ENCODE peak calls at places on chromosomes 6 and 20, in six cellular contexts. One of them, this sample, is unnamed.

GRCh38 chr6:11460001-11460668 is 77.4 kb upstream of the TMEM170B start:
- DNase-seq in H9: no peak
- DNase-seq in H1: no peak
- DNase-seq in mesenchymal stem cell: peak; percentile 55
- DNase-seq in mesendoderm: peak; percentile 26
- DNase-seq in IMR-90: peak; percentile 20
- DNase-seq in this sample: no peak

GRCh38 chr20:62832212-62832922 is 15.5 kb downstream of the COL9A3 start:
- DNase-seq in H9: peak; percentile 91
- DNase-seq in H1: no peak
- DNase-seq in mesenchymal stem cell: no peak
- DNase-seq in mesendoderm: peak; percentile 31
- DNase-seq in IMR-90: no peak
- DNase-seq in this sample: no peak

GRCh38 chr6:130385059-130385695 is 19.4 kb downstream of the TMEM200A start:
- DNase-seq in H9: no peak
- DNase-seq in H1: no peak
- DNase-seq in mesenchymal stem cell: no peak
- DNase-seq in mesendoderm: no peak
- DNase-seq in IMR-90: no peak
- DNase-seq in this sample: no peak

GRCh38 chr6:50853924-50854323 is 35.3 kb downstream of the TFAP2B start:
- DNase-seq in H9: no peak
- DNase-seq in H1: no peak
- DNase-seq in mesenchymal stem cell: no peak
- DNase-seq in mesendoderm: no peak
- DNase-seq in IMR-90: no peak
- DNase-seq in this sample: no peak

GRCh38 chr6:150741633-150742200 is 123.8 kb upstream of the MTHFD1L start:
- DNase-seq in H9: no peak
- DNase-seq in H1: no peak
- DNase-seq in mesenchymal stem cell: peak; percentile 15
- DNase-seq in mesendoderm: peak; percentile 54
- DNase-seq in IMR-90: no peak
- DNase-seq in this sample: no peak

GRCh38 chr6:86380571-86381125 is 556.7 kb upstream of the HTR1E start:
- DNase-seq in H9: no peak
- DNase-seq in H1: no peak
- DNase-seq in mesenchymal stem cell: no peak
- DNase-seq in mesendoderm: no peak
- DNase-seq in IMR-90: no peak
- DNase-seq in this sample: no peak

GRCh38 chr6:167569041-167569805 is 244.3 kb downstream of the TTLL2 start:
- DNase-seq in H9: no peak
- DNase-seq in H1: no peak
- DNase-seq in mesenchymal stem cell: no peak
- DNase-seq in mesendoderm: no peak
- DNase-seq in IMR-90: no peak
- DNase-seq in this sample: no peak

GRCh38 chr20:14319704-14320103 is 17.7 kb downstream of the FLRT3 start:
- DNase-seq in H9: no peak
- DNase-seq in H1: no peak
- DNase-seq in mesenchymal stem cell: no peak
- DNase-seq in mesendoderm: no peak
- DNase-seq in IMR-90: no peak
- DNase-seq in this sample: no peak

GRCh38 chr20:58349586-58349985 is 39.4 kb upstream of the VAPB start:
- DNase-seq in H9: no peak
- DNase-seq in H1: no peak
- DNase-seq in mesenchymal stem cell: peak; percentile 68
- DNase-seq in mesendoderm: no peak
- DNase-seq in IMR-90: peak; percentile 88
- DNase-seq in this sample: no peak

GRCh38 chr6:167550936-167551633 is 226.2 kb downstream of the TTLL2 start:
- DNase-seq in H9: no peak
- DNase-seq in H1: no peak
- DNase-seq in mesenchymal stem cell: no peak
- DNase-seq in mesendoderm: no peak
- DNase-seq in IMR-90: no peak
- DNase-seq in this sample: no peak

GRCh38 chr6:117840541-117840983 is 66.5 kb upstream of the SLC35F1 start:
- DNase-seq in H9: no peak
- DNase-seq in H1: no peak
- DNase-seq in mesenchymal stem cell: peak; percentile 57
- DNase-seq in mesendoderm: peak; percentile 70
- DNase-seq in IMR-90: peak; percentile 36
- DNase-seq in this sample: peak; percentile 47

GRCh38 chr6:133170602-133171001 is 70.6 kb upstream of the EYA4 start:
- DNase-seq in H9: no peak
- DNase-seq in H1: no peak
- DNase-seq in mesenchymal stem cell: no peak
- DNase-seq in mesendoderm: peak; percentile 40
- DNase-seq in IMR-90: peak; percentile 53
- DNase-seq in this sample: no peak

GRCh38 chr6:152750694-152751093 is at the start of gene VIP:
- DNase-seq in H9: peak; percentile 71
- DNase-seq in H1: peak; percentile 54
- DNase-seq in mesenchymal stem cell: peak; percentile 33
- DNase-seq in mesendoderm: peak; percentile 86
- DNase-seq in IMR-90: peak; percentile 42
- DNase-seq in this sample: peak; percentile 62

GRCh38 chr6:17417817-17418216 is 24.4 kb downstream of the CAP2 start:
- DNase-seq in H9: peak; percentile 76
- DNase-seq in H1: no peak
- DNase-seq in mesenchymal stem cell: peak; percentile 83
- DNase-seq in mesendoderm: peak; percentile 100
- DNase-seq in IMR-90: peak; percentile 91
- DNase-seq in this sample: peak; percentile 45

GRCh38 chr6:146047356-146047755 is 18.5 kb downstream of the GRM1 start:
- DNase-seq in H9: no peak
- DNase-seq in H1: no peak
- DNase-seq in mesenchymal stem cell: no peak
- DNase-seq in mesendoderm: no peak
- DNase-seq in IMR-90: no peak
- DNase-seq in this sample: no peak
- H2BK15ac ChIP-seq in H9: no peak overlapping the region
- H2BK15ac ChIP-seq in H1: no peak overlapping the region
- H2BK15ac ChIP-seq in mesenchymal stem cell: no peak overlapping the region
- H2BK15ac ChIP-seq in mesendoderm: no peak overlapping the region
- H2BK15ac ChIP-seq in IMR-90: no peak overlapping the region
- H2BK15ac ChIP-seq in this sample: no peak overlapping the region

GRCh38 chr6:124955108-124955851 is 7.0 kb upstream of the RNF217 start:
- DNase-seq in H9: no peak
- DNase-seq in H1: no peak
- DNase-seq in mesenchymal stem cell: no peak
- DNase-seq in mesendoderm: peak; percentile 66
- DNase-seq in IMR-90: no peak
- DNase-seq in this sample: no peak

GRCh38 chr6:124953808-124954207 is 8.4 kb upstream of the RNF217 start:
- DNase-seq in H9: no peak
- DNase-seq in H1: no peak
- DNase-seq in mesenchymal stem cell: no peak
- DNase-seq in mesendoderm: no peak
- DNase-seq in IMR-90: no peak
- DNase-seq in this sample: no peak

GRCh38 chr6:124947821-124948451 is 14.3 kb upstream of the RNF217 start:
- DNase-seq in H9: no peak
- DNase-seq in H1: no peak
- DNase-seq in mesenchymal stem cell: no peak
- DNase-seq in mesendoderm: no peak
- DNase-seq in IMR-90: peak; percentile 54
- DNase-seq in this sample: no peak

DNA sequence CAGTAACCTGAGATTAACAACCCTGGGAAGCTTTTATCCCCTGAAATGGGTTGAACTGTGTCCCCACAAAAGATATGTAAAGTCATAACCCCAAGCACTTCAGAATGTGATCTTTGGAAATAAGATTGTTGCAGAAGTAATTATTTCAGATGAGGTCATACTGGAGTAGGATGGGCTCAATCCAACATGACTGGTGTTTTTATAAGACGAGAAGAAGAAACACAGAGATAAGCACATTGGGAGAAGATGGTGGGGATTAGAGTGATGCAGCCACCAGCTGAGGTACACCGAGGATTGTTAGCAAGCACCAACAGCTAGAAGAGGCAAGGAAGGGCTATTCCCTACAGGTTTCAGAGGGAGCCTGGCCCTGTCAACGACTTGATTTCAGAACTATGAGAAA is 12.5 kb upstream of the RNF217 start:
- DNase-seq in H9: no peak
- DNase-seq in H1: no peak
- DNase-seq in mesenchymal stem cell: no peak
- DNase-seq in mesendoderm: no peak
- DNase-seq in IMR-90: no peak
- DNase-seq in this sample: no peak
- H2BK15ac ChIP-seq in H9: no peak overlapping the region
- H2BK15ac ChIP-seq in H1: no peak overlapping the region
- H2BK15ac ChIP-seq in mesenchymal stem cell: no peak overlapping the region
- H2BK15ac ChIP-seq in mesendoderm: no peak overlapping the region
- H2BK15ac ChIP-seq in IMR-90: no peak overlapping the region
- H2BK15ac ChIP-seq in this sample: no peak overlapping the region

DNA sequence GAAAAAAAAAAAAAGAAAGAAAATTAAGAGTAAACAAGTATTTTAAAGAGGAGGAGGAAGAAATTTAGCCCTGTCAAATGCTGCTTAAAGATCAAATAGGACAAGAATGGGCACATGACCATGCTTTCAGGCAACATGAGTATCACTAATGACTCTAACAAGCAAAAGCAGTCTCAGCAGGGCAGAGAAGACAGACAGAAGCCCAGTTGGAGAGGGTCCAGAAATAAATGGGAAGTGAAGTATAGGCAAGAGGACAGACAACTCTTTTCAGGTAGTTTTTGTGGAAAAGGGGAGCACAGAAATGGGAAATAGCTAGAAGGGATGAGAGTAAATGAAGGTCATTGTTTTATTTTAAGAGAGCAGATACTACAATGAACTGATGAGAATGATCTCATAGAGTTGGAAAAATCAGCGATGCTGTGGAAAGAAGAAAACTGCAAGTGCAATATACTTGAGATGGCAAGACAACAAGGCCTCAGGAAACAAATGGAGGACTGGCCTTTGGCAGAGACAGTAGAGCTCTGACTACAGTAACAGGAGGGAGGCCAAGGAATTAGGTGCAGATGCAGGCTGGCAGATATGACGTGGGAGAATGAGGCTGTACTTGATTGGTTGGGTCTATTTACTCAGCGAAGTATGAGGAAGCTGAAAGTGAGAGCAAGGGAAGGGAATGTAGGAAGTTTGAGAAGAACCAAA is 40.3 kb downstream of the KIF6 start:
- DNase-seq in H9: no peak
- DNase-seq in H1: no peak
- DNase-seq in mesenchymal stem cell: no peak
- DNase-seq in mesendoderm: peak; percentile 29
- DNase-seq in IMR-90: peak; percentile 46
- DNase-seq in this sample: no peak
- H2BK15ac ChIP-seq in H9: no peak overlapping the region
- H2BK15ac ChIP-seq in H1: no peak overlapping the region
- H2BK15ac ChIP-seq in mesenchymal stem cell: no peak overlapping the region
- H2BK15ac ChIP-seq in mesendoderm: no peak overlapping the region
- H2BK15ac ChIP-seq in IMR-90: no peak overlapping the region
- H2BK15ac ChIP-seq in this sample: no peak overlapping the region

DNA sequence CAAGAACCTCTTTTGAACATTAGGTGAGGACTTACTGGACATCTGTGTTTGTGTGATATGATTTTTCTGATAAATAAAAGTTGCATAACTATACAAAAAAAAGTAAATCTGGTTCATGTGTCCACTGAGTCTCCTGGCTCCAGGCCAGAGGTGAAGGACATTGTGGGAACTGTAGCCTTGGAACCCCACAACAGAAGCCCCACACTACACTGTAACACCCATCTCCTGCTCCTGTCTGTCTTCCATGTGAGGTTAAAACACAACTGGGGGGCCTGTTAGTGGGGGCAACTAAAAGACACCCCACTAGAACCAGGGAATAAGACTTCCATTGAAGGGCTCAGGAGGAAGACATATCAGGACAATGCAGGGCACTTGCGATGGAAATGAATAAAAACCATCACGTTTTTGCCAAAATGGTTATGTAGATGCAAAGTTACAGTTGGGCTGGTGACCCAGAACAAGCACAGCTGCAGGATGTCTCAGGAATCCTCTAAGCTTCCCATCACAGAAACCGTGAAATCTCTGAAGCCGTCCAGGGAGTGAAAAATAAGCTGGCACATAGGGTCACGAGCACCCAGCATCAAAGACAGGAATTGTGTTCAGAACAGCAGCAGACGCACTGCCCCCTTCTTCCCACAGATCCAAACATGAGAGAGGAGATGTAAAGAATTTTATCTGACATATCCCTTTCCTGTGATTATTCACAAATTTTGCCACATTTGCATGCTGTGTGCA is 36.7 kb upstream of the PCSK2 start:
- DNase-seq in H9: no peak
- DNase-seq in H1: no peak
- DNase-seq in mesenchymal stem cell: no peak
- DNase-seq in mesendoderm: no peak
- DNase-seq in IMR-90: no peak
- DNase-seq in this sample: no peak
- H2BK15ac ChIP-seq in H9: no peak overlapping the region
- H2BK15ac ChIP-seq in H1: no peak overlapping the region
- H2BK15ac ChIP-seq in mesenchymal stem cell: no peak overlapping the region
- H2BK15ac ChIP-seq in mesendoderm: no peak overlapping the region
- H2BK15ac ChIP-seq in IMR-90: no peak overlapping the region
- H2BK15ac ChIP-seq in this sample: no peak overlapping the region

GRCh38 chr6:142685852-142686718 is 258.9 kb downstream of the HIVEP2 start:
- DNase-seq in H9: no peak
- DNase-seq in H1: no peak
- DNase-seq in mesenchymal stem cell: no peak
- DNase-seq in mesendoderm: no peak
- DNase-seq in IMR-90: no peak
- DNase-seq in this sample: no peak
- H2BK15ac ChIP-seq in H9: no peak overlapping the region
- H2BK15ac ChIP-seq in H1: no peak overlapping the region
- H2BK15ac ChIP-seq in mesenchymal stem cell: no peak overlapping the region
- H2BK15ac ChIP-seq in mesendoderm: no peak overlapping the region
- H2BK15ac ChIP-seq in IMR-90: no peak overlapping the region
- H2BK15ac ChIP-seq in this sample: no peak overlapping the region

DNA sequence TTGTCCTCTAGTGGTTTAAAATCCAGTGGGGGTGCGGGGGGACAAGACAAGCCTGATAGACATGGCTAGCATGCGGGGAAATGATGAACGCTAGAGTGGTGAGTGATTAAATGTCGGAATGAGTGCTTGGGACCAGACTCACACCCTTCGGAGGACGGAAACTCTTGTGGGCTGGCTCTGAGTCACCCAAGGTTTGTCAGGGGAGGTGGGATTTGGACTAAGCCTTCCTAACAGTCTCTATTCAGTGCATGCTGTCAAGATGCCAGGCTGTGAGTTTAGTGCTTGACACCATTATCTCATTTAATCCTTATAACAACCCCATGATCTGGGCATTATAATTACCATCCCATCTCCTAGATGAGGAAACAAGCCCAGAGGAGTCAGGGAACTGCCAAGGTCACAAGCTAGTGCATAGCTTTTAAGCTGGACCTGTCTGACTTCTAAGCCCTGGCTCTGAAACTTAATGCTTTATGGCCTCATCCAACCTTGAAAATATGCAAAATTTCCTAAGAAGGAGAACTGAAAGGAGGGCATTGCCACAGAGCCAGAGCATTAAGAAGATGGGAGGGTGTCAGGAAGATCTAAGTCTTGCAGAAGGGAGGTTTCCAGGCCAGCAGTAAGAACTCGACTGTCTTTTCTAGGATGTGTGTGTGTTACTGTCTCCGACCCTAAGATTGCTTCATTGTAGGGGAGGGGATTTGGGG is 168.7 kb upstream of the LRFN2 start:
- DNase-seq in H9: no peak
- DNase-seq in H1: no peak
- DNase-seq in mesenchymal stem cell: peak; percentile 72
- DNase-seq in mesendoderm: no peak
- DNase-seq in IMR-90: peak; percentile 44
- DNase-seq in this sample: no peak
- H2BK15ac ChIP-seq in H9: no peak overlapping the region
- H2BK15ac ChIP-seq in H1: no peak overlapping the region
- H2BK15ac ChIP-seq in mesenchymal stem cell: no peak overlapping the region
- H2BK15ac ChIP-seq in mesendoderm: no peak overlapping the region
- H2BK15ac ChIP-seq in IMR-90: no peak overlapping the region
- H2BK15ac ChIP-seq in this sample: no peak overlapping the region